ENCODE peak calls at places on chromosomes 2 and 18, in eight cellular contexts. One of them, this sample, is unnamed.

GRCh38 chr2:1487758-1488715 is 74.8 kb downstream of the TPO start:
- DNase-seq in gastrocnemius medialis: no peak
- DNase-seq in M059J: no peak
- DNase-seq in neuronal stem cell: no peak
- DNase-seq in substantia nigra: no peak
- DNase-seq in Karpas-422: no peak
- DNase-seq in stimulated activated CD8-positive, alpha-beta memory T cell treated with anti-CD3 and anti-CD28 coated beads, Interleukin-4, amount 100 ng/mL, for 1 hour: no peak
- DNase-seq in GM12891: no peak
- DNase-seq in this sample: peak

GRCh38 chr2:44952143-44952805 is 10.8 kb downstream of the SIX3 start:
- DNase-seq in GM12891: peak
- DNase-seq in M059J: peak
- DNase-seq in neuronal stem cell: peak
- DNase-seq in gastrocnemius medialis: no peak
- DNase-seq in stimulated activated CD8-positive, alpha-beta memory T cell treated with anti-CD3 and anti-CD28 coated beads, Interleukin-4, amount 100 ng/mL, for 1 hour: no peak
- DNase-seq in substantia nigra: no peak
- DNase-seq in Karpas-422: peak
- DNase-seq in this sample: peak

GRCh38 chr2:224780814-224781213 is 64.6 kb upstream of the CCDC195 start:
- DNase-seq in neuronal stem cell: no peak
- DNase-seq in M059J: no peak
- DNase-seq in substantia nigra: no peak
- DNase-seq in stimulated activated CD8-positive, alpha-beta memory T cell treated with anti-CD3 and anti-CD28 coated beads, Interleukin-4, amount 100 ng/mL, for 1 hour: no peak
- DNase-seq in GM12891: no peak
- DNase-seq in gastrocnemius medialis: no peak
- DNase-seq in Karpas-422: no peak
- DNase-seq in this sample: no peak

GRCh38 chr2:137185378-137186078 is 420.2 kb downstream of the THSD7B start:
- DNase-seq in M059J: peak
- DNase-seq in GM12891: no peak
- DNase-seq in neuronal stem cell: no peak
- DNase-seq in substantia nigra: no peak
- DNase-seq in stimulated activated CD8-positive, alpha-beta memory T cell treated with anti-CD3 and anti-CD28 coated beads, Interleukin-4, amount 100 ng/mL, for 1 hour: no peak
- DNase-seq in Karpas-422: no peak
- DNase-seq in gastrocnemius medialis: no peak
- DNase-seq in this sample: no peak

GRCh38 chr2:48531141-48531648 is 1.2 kb downstream of the STON1 start:
- DNase-seq in M059J: peak
- DNase-seq in substantia nigra: no peak
- DNase-seq in GM12891: no peak
- DNase-seq in gastrocnemius medialis: no peak
- DNase-seq in Karpas-422: no peak
- DNase-seq in neuronal stem cell: peak
- DNase-seq in stimulated activated CD8-positive, alpha-beta memory T cell treated with anti-CD3 and anti-CD28 coated beads, Interleukin-4, amount 100 ng/mL, for 1 hour: no peak
- DNase-seq in this sample: peak

GRCh38 chr2:71749671-71750101 is 296.3 kb downstream of the DYSF start:
- DNase-seq in stimulated activated CD8-positive, alpha-beta memory T cell treated with anti-CD3 and anti-CD28 coated beads, Interleukin-4, amount 100 ng/mL, for 1 hour: no peak
- DNase-seq in GM12891: no peak
- DNase-seq in substantia nigra: no peak
- DNase-seq in neuronal stem cell: no peak
- DNase-seq in Karpas-422: no peak
- DNase-seq in gastrocnemius medialis: peak
- DNase-seq in M059J: peak
- DNase-seq in this sample: peak

GRCh38 chr2:125471963-125472362 is 1184.0 kb upstream of the GYPC start:
- DNase-seq in GM12891: peak
- DNase-seq in M059J: peak
- DNase-seq in neuronal stem cell: peak
- DNase-seq in gastrocnemius medialis: no peak
- DNase-seq in substantia nigra: no peak
- DNase-seq in stimulated activated CD8-positive, alpha-beta memory T cell treated with anti-CD3 and anti-CD28 coated beads, Interleukin-4, amount 100 ng/mL, for 1 hour: no peak
- DNase-seq in Karpas-422: peak
- DNase-seq in this sample: peak

GRCh38 chr18:36191711-36192110 is 4.4 kb downstream of the MOCOS start:
- DNase-seq in stimulated activated CD8-positive, alpha-beta memory T cell treated with anti-CD3 and anti-CD28 coated beads, Interleukin-4, amount 100 ng/mL, for 1 hour: no peak
- DNase-seq in GM12891: no peak
- DNase-seq in neuronal stem cell: no peak
- DNase-seq in M059J: no peak
- DNase-seq in substantia nigra: no peak
- DNase-seq in gastrocnemius medialis: no peak
- DNase-seq in Karpas-422: no peak
- DNase-seq in this sample: no peak

GRCh38 chr2:110725859-110726258 is 6.5 kb upstream of the ACOXL start:
- DNase-seq in GM12891: no peak
- DNase-seq in Karpas-422: no peak
- DNase-seq in stimulated activated CD8-positive, alpha-beta memory T cell treated with anti-CD3 and anti-CD28 coated beads, Interleukin-4, amount 100 ng/mL, for 1 hour: no peak
- DNase-seq in M059J: no peak
- DNase-seq in neuronal stem cell: no peak
- DNase-seq in substantia nigra: no peak
- DNase-seq in gastrocnemius medialis: no peak
- DNase-seq in this sample: no peak

GRCh38 chr2:136117391-136117841 is 533 bp downstream of the CXCR4 start:
- DNase-seq in gastrocnemius medialis: no peak
- DNase-seq in neuronal stem cell: peak
- DNase-seq in M059J: peak
- DNase-seq in GM12891: no peak
- DNase-seq in stimulated activated CD8-positive, alpha-beta memory T cell treated with anti-CD3 and anti-CD28 coated beads, Interleukin-4, amount 100 ng/mL, for 1 hour: no peak
- DNase-seq in substantia nigra: no peak
- DNase-seq in Karpas-422: peak
- DNase-seq in this sample: peak

GRCh38 chr18:21105936-21106335 is 5.7 kb downstream of the ROCK1 start:
- DNase-seq in substantia nigra: no peak
- DNase-seq in M059J: no peak
- DNase-seq in Karpas-422: no peak
- DNase-seq in gastrocnemius medialis: no peak
- DNase-seq in GM12891: no peak
- DNase-seq in neuronal stem cell: no peak
- DNase-seq in stimulated activated CD8-positive, alpha-beta memory T cell treated with anti-CD3 and anti-CD28 coated beads, Interleukin-4, amount 100 ng/mL, for 1 hour: no peak
- DNase-seq in this sample: no peak

GRCh38 chr18:13003466-13003896 is 12.3 kb downstream of the CEP192 start:
- DNase-seq in neuronal stem cell: no peak
- DNase-seq in M059J: peak
- DNase-seq in Karpas-422: peak
- DNase-seq in stimulated activated CD8-positive, alpha-beta memory T cell treated with anti-CD3 and anti-CD28 coated beads, Interleukin-4, amount 100 ng/mL, for 1 hour: no peak
- DNase-seq in gastrocnemius medialis: no peak
- DNase-seq in GM12891: no peak
- DNase-seq in substantia nigra: no peak
- DNase-seq in this sample: peak

GRCh38 chr2:112137516-112138142 is 556 bp upstream of the FBLN7 start:
- DNase-seq in substantia nigra: no peak
- DNase-seq in M059J: peak
- DNase-seq in Karpas-422: no peak
- DNase-seq in stimulated activated CD8-positive, alpha-beta memory T cell treated with anti-CD3 and anti-CD28 coated beads, Interleukin-4, amount 100 ng/mL, for 1 hour: no peak
- DNase-seq in GM12891: no peak
- DNase-seq in neuronal stem cell: no peak
- DNase-seq in gastrocnemius medialis: no peak
- DNase-seq in this sample: no peak

GRCh38 chr2:67871696-67872320 is 191.0 kb downstream of the C1D start:
- DNase-seq in neuronal stem cell: no peak
- DNase-seq in gastrocnemius medialis: no peak
- DNase-seq in M059J: peak
- DNase-seq in GM12891: no peak
- DNase-seq in Karpas-422: no peak
- DNase-seq in substantia nigra: no peak
- DNase-seq in stimulated activated CD8-positive, alpha-beta memory T cell treated with anti-CD3 and anti-CD28 coated beads, Interleukin-4, amount 100 ng/mL, for 1 hour: no peak
- DNase-seq in this sample: peak

GRCh38 chr2:11071207-11071606 is 84.1 kb upstream of the SLC66A3 start:
- DNase-seq in substantia nigra: no peak
- DNase-seq in gastrocnemius medialis: no peak
- DNase-seq in neuronal stem cell: no peak
- DNase-seq in M059J: no peak
- DNase-seq in GM12891: no peak
- DNase-seq in stimulated activated CD8-positive, alpha-beta memory T cell treated with anti-CD3 and anti-CD28 coated beads, Interleukin-4, amount 100 ng/mL, for 1 hour: no peak
- DNase-seq in Karpas-422: no peak
- DNase-seq in this sample: peak

GRCh38 chr2:191844706-191845105 is 2.2 kb downstream of the CAVIN2 start:
- DNase-seq in GM12891: no peak
- DNase-seq in Karpas-422: no peak
- DNase-seq in gastrocnemius medialis: no peak
- DNase-seq in neuronal stem cell: no peak
- DNase-seq in stimulated activated CD8-positive, alpha-beta memory T cell treated with anti-CD3 and anti-CD28 coated beads, Interleukin-4, amount 100 ng/mL, for 1 hour: no peak
- DNase-seq in substantia nigra: no peak
- DNase-seq in M059J: no peak
- DNase-seq in this sample: no peak

GRCh38 chr2:126656311-126657145 is 570 bp downstream of the GYPC start:
- DNase-seq in substantia nigra: no peak
- DNase-seq in GM12891: no peak
- DNase-seq in M059J: peak
- DNase-seq in stimulated activated CD8-positive, alpha-beta memory T cell treated with anti-CD3 and anti-CD28 coated beads, Interleukin-4, amount 100 ng/mL, for 1 hour: no peak
- DNase-seq in Karpas-422: peak
- DNase-seq in neuronal stem cell: peak
- DNase-seq in gastrocnemius medialis: no peak
- DNase-seq in this sample: peak

GRCh38 chr2:165698621-165698946 is 95.5 kb downstream of the GALNT3 start:
- DNase-seq in substantia nigra: no peak
- DNase-seq in stimulated activated CD8-positive, alpha-beta memory T cell treated with anti-CD3 and anti-CD28 coated beads, Interleukin-4, amount 100 ng/mL, for 1 hour: no peak
- DNase-seq in GM12891: peak
- DNase-seq in Karpas-422: peak
- DNase-seq in M059J: peak
- DNase-seq in gastrocnemius medialis: no peak
- DNase-seq in neuronal stem cell: peak
- DNase-seq in this sample: peak

GRCh38 chr2:152379089-152379488 is 44.1 kb downstream of the FMNL2 start:
- DNase-seq in M059J: no peak
- DNase-seq in Karpas-422: no peak
- DNase-seq in stimulated activated CD8-positive, alpha-beta memory T cell treated with anti-CD3 and anti-CD28 coated beads, Interleukin-4, amount 100 ng/mL, for 1 hour: no peak
- DNase-seq in GM12891: no peak
- DNase-seq in substantia nigra: no peak
- DNase-seq in gastrocnemius medialis: no peak
- DNase-seq in neuronal stem cell: no peak
- DNase-seq in this sample: no peak

GRCh38 chr2:201452058-201452736 is 657 bp downstream of the STRADB start:
- DNase-seq in GM12891: no peak
- DNase-seq in stimulated activated CD8-positive, alpha-beta memory T cell treated with anti-CD3 and anti-CD28 coated beads, Interleukin-4, amount 100 ng/mL, for 1 hour: no peak
- DNase-seq in Karpas-422: no peak
- DNase-seq in M059J: no peak
- DNase-seq in substantia nigra: no peak
- DNase-seq in gastrocnemius medialis: peak
- DNase-seq in neuronal stem cell: no peak
- DNase-seq in this sample: no peak

GRCh38 chr18:76989647-76990190 is 142.9 kb downstream of the MBP start:
- DNase-seq in substantia nigra: no peak
- DNase-seq in stimulated activated CD8-positive, alpha-beta memory T cell treated with anti-CD3 and anti-CD28 coated beads, Interleukin-4, amount 100 ng/mL, for 1 hour: no peak
- DNase-seq in M059J: no peak
- DNase-seq in neuronal stem cell: no peak
- DNase-seq in Karpas-422: no peak
- DNase-seq in GM12891: no peak
- DNase-seq in gastrocnemius medialis: no peak
- DNase-seq in this sample: no peak

GRCh38 chr2:126244937-126245336 is 411.0 kb upstream of the GYPC start:
- DNase-seq in substantia nigra: no peak
- DNase-seq in Karpas-422: peak
- DNase-seq in gastrocnemius medialis: no peak
- DNase-seq in stimulated activated CD8-positive, alpha-beta memory T cell treated with anti-CD3 and anti-CD28 coated beads, Interleukin-4, amount 100 ng/mL, for 1 hour: no peak
- DNase-seq in M059J: peak
- DNase-seq in GM12891: peak
- DNase-seq in neuronal stem cell: peak
- DNase-seq in this sample: peak

GRCh38 chr2:21422050-21422449 is 298.3 kb downstream of the TDRD15 start:
- DNase-seq in substantia nigra: no peak
- DNase-seq in M059J: peak
- DNase-seq in gastrocnemius medialis: no peak
- DNase-seq in GM12891: peak
- DNase-seq in Karpas-422: peak
- DNase-seq in stimulated activated CD8-positive, alpha-beta memory T cell treated with anti-CD3 and anti-CD28 coated beads, Interleukin-4, amount 100 ng/mL, for 1 hour: no peak
- DNase-seq in neuronal stem cell: peak
- DNase-seq in this sample: peak

GRCh38 chr2:197028633-197029032 is 102.1 kb upstream of the PGAP1 start:
- DNase-seq in GM12891: no peak
- DNase-seq in neuronal stem cell: no peak
- DNase-seq in gastrocnemius medialis: no peak
- DNase-seq in substantia nigra: no peak
- DNase-seq in stimulated activated CD8-positive, alpha-beta memory T cell treated with anti-CD3 and anti-CD28 coated beads, Interleukin-4, amount 100 ng/mL, for 1 hour: no peak
- DNase-seq in Karpas-422: no peak
- DNase-seq in M059J: no peak
- DNase-seq in this sample: no peak

GRCh38 chr2:221635949-221636348 is 63.8 kb upstream of the EPHA4 start:
- DNase-seq in substantia nigra: no peak
- DNase-seq in gastrocnemius medialis: no peak
- DNase-seq in Karpas-422: peak
- DNase-seq in GM12891: no peak
- DNase-seq in neuronal stem cell: no peak
- DNase-seq in stimulated activated CD8-positive, alpha-beta memory T cell treated with anti-CD3 and anti-CD28 coated beads, Interleukin-4, amount 100 ng/mL, for 1 hour: no peak
- DNase-seq in M059J: peak
- DNase-seq in this sample: no peak

GRCh38 chr2:119826370-119826961 is 66.7 kb downstream of the PTPN4 start:
- DNase-seq in M059J: peak
- DNase-seq in neuronal stem cell: peak
- DNase-seq in Karpas-422: peak
- DNase-seq in stimulated activated CD8-positive, alpha-beta memory T cell treated with anti-CD3 and anti-CD28 coated beads, Interleukin-4, amount 100 ng/mL, for 1 hour: no peak
- DNase-seq in substantia nigra: no peak
- DNase-seq in GM12891: no peak
- DNase-seq in gastrocnemius medialis: no peak
- DNase-seq in this sample: peak

GRCh38 chr2:36492216-36492945 is 105.6 kb downstream of the FEZ2 start:
- DNase-seq in stimulated activated CD8-positive, alpha-beta memory T cell treated with anti-CD3 and anti-CD28 coated beads, Interleukin-4, amount 100 ng/mL, for 1 hour: no peak
- DNase-seq in GM12891: no peak
- DNase-seq in gastrocnemius medialis: no peak
- DNase-seq in substantia nigra: no peak
- DNase-seq in M059J: peak
- DNase-seq in neuronal stem cell: no peak
- DNase-seq in Karpas-422: peak
- DNase-seq in this sample: peak

GRCh38 chr2:172889287-172889686 is 153.6 kb downstream of the RAPGEF4 start:
- DNase-seq in stimulated activated CD8-positive, alpha-beta memory T cell treated with anti-CD3 and anti-CD28 coated beads, Interleukin-4, amount 100 ng/mL, for 1 hour: no peak
- DNase-seq in gastrocnemius medialis: no peak
- DNase-seq in M059J: no peak
- DNase-seq in substantia nigra: no peak
- DNase-seq in neuronal stem cell: no peak
- DNase-seq in GM12891: no peak
- DNase-seq in Karpas-422: no peak
- DNase-seq in this sample: no peak

GRCh38 chr18:58996131-58996632 is 131.5 kb downstream of the ZNF532 start:
- DNase-seq in GM12891: no peak
- DNase-seq in neuronal stem cell: no peak
- DNase-seq in Karpas-422: no peak
- DNase-seq in M059J: peak
- DNase-seq in stimulated activated CD8-positive, alpha-beta memory T cell treated with anti-CD3 and anti-CD28 coated beads, Interleukin-4, amount 100 ng/mL, for 1 hour: no peak
- DNase-seq in gastrocnemius medialis: no peak
- DNase-seq in substantia nigra: no peak
- DNase-seq in this sample: no peak

GRCh38 chr2:196168181-196168580 is 3.2 kb downstream of the STK17B start:
- DNase-seq in gastrocnemius medialis: no peak
- DNase-seq in stimulated activated CD8-positive, alpha-beta memory T cell treated with anti-CD3 and anti-CD28 coated beads, Interleukin-4, amount 100 ng/mL, for 1 hour: no peak
- DNase-seq in substantia nigra: no peak
- DNase-seq in neuronal stem cell: no peak
- DNase-seq in M059J: peak
- DNase-seq in GM12891: no peak
- DNase-seq in Karpas-422: no peak
- DNase-seq in this sample: no peak

GRCh38 chr2:232634319-232635150 is 1.1 kb downstream of the EFHD1 start:
- DNase-seq in GM12891: no peak
- DNase-seq in stimulated activated CD8-positive, alpha-beta memory T cell treated with anti-CD3 and anti-CD28 coated beads, Interleukin-4, amount 100 ng/mL, for 1 hour: no peak
- DNase-seq in gastrocnemius medialis: no peak
- DNase-seq in substantia nigra: no peak
- DNase-seq in neuronal stem cell: no peak
- DNase-seq in M059J: peak
- DNase-seq in Karpas-422: no peak
- DNase-seq in this sample: no peak

GRCh38 chr2:8538531-8538930 is 143.3 kb upstream of the ID2 start:
- DNase-seq in gastrocnemius medialis: no peak
- DNase-seq in stimulated activated CD8-positive, alpha-beta memory T cell treated with anti-CD3 and anti-CD28 coated beads, Interleukin-4, amount 100 ng/mL, for 1 hour: no peak
- DNase-seq in Karpas-422: no peak
- DNase-seq in GM12891: no peak
- DNase-seq in substantia nigra: no peak
- DNase-seq in neuronal stem cell: no peak
- DNase-seq in M059J: no peak
- DNase-seq in this sample: no peak

GRCh38 chr18:48834421-48835011 is 116.2 kb downstream of the SMAD7 start:
- DNase-seq in M059J: peak
- DNase-seq in substantia nigra: no peak
- DNase-seq in neuronal stem cell: no peak
- DNase-seq in GM12891: peak
- DNase-seq in gastrocnemius medialis: peak
- DNase-seq in stimulated activated CD8-positive, alpha-beta memory T cell treated with anti-CD3 and anti-CD28 coated beads, Interleukin-4, amount 100 ng/mL, for 1 hour: peak
- DNase-seq in Karpas-422: peak
- DNase-seq in this sample: peak

GRCh38 chr2:205930209-205930608 is 155.8 kb downstream of the INO80D start:
- DNase-seq in Karpas-422: no peak
- DNase-seq in stimulated activated CD8-positive, alpha-beta memory T cell treated with anti-CD3 and anti-CD28 coated beads, Interleukin-4, amount 100 ng/mL, for 1 hour: no peak
- DNase-seq in GM12891: no peak
- DNase-seq in neuronal stem cell: no peak
- DNase-seq in gastrocnemius medialis: no peak
- DNase-seq in M059J: peak
- DNase-seq in substantia nigra: no peak
- DNase-seq in this sample: peak